ENCODE peak calls at places on chromosomes 6 and 20, in five cellular contexts. U, F, Y, R and O are unnamed samples.

GRCh38 chr20:49054032-49054643 is 8.0 kb downstream of the CSE1L start:
- DNase-seq in U (no peak), F (no peak), Y (no peak), R (no peak), O (no peak)

GRCh38 chr20:4604580-4604979 is 117.1 kb upstream of the PRND start:
- DNase-seq in U (no peak), F (no peak), Y (no peak), R (no peak), O (no peak)

GRCh38 chr20:48335421-48336090 is 492.2 kb downstream of the PREX1 start:
- DNase-seq in U (no peak), F (no peak), Y (no peak), R (no peak), O (no peak)

GRCh38 chr6:68718379-68719073 is 83.4 kb downstream of the ADGRB3 start:
- DNase-seq in U (no peak), F (no peak), Y (no peak), R (no peak), O (no peak)

GRCh38 chr6:52454556-52454955 is 34.4 kb downstream of the EFHC1 start:
- DNase-seq in U (no peak), F (no peak), Y (no peak), R (no peak), O (no peak)

GRCh38 chr6:164107297-164107995 is 692.9 kb downstream of the QKI start:
- DNase-seq in U (no peak), F (no peak), Y (no peak), R (no peak), O (no peak)

GRCh38 chr6:20211037-20211940 is 980 bp downstream of the MBOAT1 start:
- DNase-seq in U (no peak), F (peak), Y (no peak), R (no peak), O (no peak)

GRCh38 chr6:77633993-77634392 is 18.8 kb upstream of the MEI4 start:
- DNase-seq in U (no peak), F (no peak), Y (no peak), R (no peak), O (no peak)

GRCh38 chr6:89117285-89118108 is at the start of gene SRSF12:
- DNase-seq in U (peak), F (peak), Y (peak), R (peak), O (peak)

GRCh38 chr6:147578159-147578558 is 69.7 kb downstream of the SAMD5 start:
- DNase-seq in U (no peak), F (no peak), Y (no peak), R (no peak), O (no peak)

GRCh38 chr6:163417595-163417994 is 3.1 kb downstream of the QKI start:
- DNase-seq in U (no peak), F (no peak), Y (no peak), R (no peak), O (no peak)